ENCODE peak calls at places on chromosomes 1 and 21, in nine cellular contexts. E, D, L, V, S, U, G, T and J are unnamed samples.

GRCh38 chr1:30416221-30416820 is 307.1 kb downstream of the MATN1 start:
- DNase-seq in E (no peak), D (no peak), L (no peak), V (no peak), S (no peak), U (peak), G (no peak), T (no peak), J (peak)

GRCh38 chr1:226545806-226546596 is 2.6 kb upstream of the STUM start:
- DNase-seq in E (no peak), D (no peak), L (no peak), V (no peak), S (peak), U (no peak), G (no peak), T (no peak), J (no peak)

GRCh38 chr1:234040446-234041317 is 136.2 kb downstream of the SLC35F3 start:
- DNase-seq in E (no peak), D (no peak), L (no peak), V (no peak), S (no peak), U (no peak), G (no peak), T (no peak), J (no peak)

GRCh38 chr1:33294071-33295010 is 26.6 kb downstream of the A3GALT2 start:
- DNase-seq in E (no peak), D (no peak), L (peak), V (no peak), S (no peak), U (no peak), G (no peak), T (no peak), J (no peak)

GRCh38 chr1:25689686-25690381 is 73.2 kb downstream of the MAN1C1 start:
- DNase-seq in E (no peak), D (no peak), L (no peak), V (no peak), S (no peak), U (no peak), G (no peak), T (no peak), J (no peak)

GRCh38 chr1:115907092-115907491 is 66.2 kb upstream of the NHLH2 start:
- DNase-seq in E (no peak), D (no peak), L (no peak), V (no peak), S (no peak), U (no peak), G (no peak), T (no peak), J (no peak)

GRCh38 chr1:197911172-197911856 is 5.9 kb upstream of the LHX9 start:
- DNase-seq in E (no peak), D (no peak), L (no peak), V (no peak), S (no peak), U (no peak), G (no peak), T (no peak), J (no peak)

GRCh38 chr1:203592156-203592555 is 34.5 kb upstream of the ATP2B4 start:
- DNase-seq in E (no peak), D (no peak), L (no peak), V (no peak), S (no peak), U (no peak), G (no peak), T (no peak), J (no peak)

GRCh38 chr1:76084029-76084627 is 9.6 kb downstream of the ST6GALNAC3 start:
- DNase-seq in E (no peak), D (no peak), L (no peak), V (no peak), S (no peak), U (no peak), G (no peak), T (no peak), J (no peak)

GRCh38 chr1:218262259-218262658 is 22.8 kb upstream of the RRP15 start:
- DNase-seq in E (no peak), D (no peak), L (no peak), V (no peak), S (no peak), U (no peak), G (no peak), T (no peak), J (no peak)

GRCh38 chr1:228802386-228803221 is 67.3 kb downstream of the RHOU start:
- DNase-seq in E (no peak), D (no peak), L (no peak), V (no peak), S (no peak), U (no peak), G (no peak), T (no peak), J (peak)

GRCh38 chr1:31366796-31367195 is 6.1 kb downstream of the FABP3 start:
- DNase-seq in E (no peak), D (no peak), L (no peak), V (no peak), S (no peak), U (no peak), G (no peak), T (no peak), J (no peak)

GRCh38 chr1:52636701-52637695 is 4.0 kb downstream of the SHISAL2A start:
- DNase-seq in E (no peak), D (no peak), L (peak), V (peak), S (peak), U (no peak), G (no peak), T (peak), J (peak)

GRCh38 chr1:113123737-113124136 is 50.7 kb downstream of the LRIG2 start:
- DNase-seq in E (no peak), D (no peak), L (no peak), V (no peak), S (no peak), U (no peak), G (no peak), T (no peak), J (no peak)

GRCh38 chr1:114108741-114109255 is 44.9 kb downstream of the SYT6 start:
- DNase-seq in E (no peak), D (no peak), L (no peak), V (peak), S (no peak), U (no peak), G (no peak), T (peak), J (no peak)

GRCh38 chr1:156233421-156234127 is 8.4 kb upstream of the BGLAP start:
- DNase-seq in E (no peak), D (no peak), L (no peak), V (no peak), S (no peak), U (no peak), G (no peak), T (no peak), J (no peak)

GRCh38 chr1:233304489-233305102 is 9.1 kb upstream of the PCNX2 start:
- DNase-seq in E (peak), D (no peak), L (no peak), V (no peak), S (no peak), U (no peak), G (no peak), T (no peak), J (no peak)

GRCh38 chr1:159924025-159924790 is 1.1 kb downstream of the TAGLN2 start:
- DNase-seq in E (peak), D (peak), L (peak), V (peak), S (peak), U (peak), G (peak), T (peak), J (no peak)

GRCh38 chr1:11753555-11754208 is 8.3 kb upstream of the C1orf167 start:
- DNase-seq in E (no peak), D (no peak), L (no peak), V (no peak), S (no peak), U (no peak), G (no peak), T (no peak), J (no peak)

GRCh38 chr1:80054129-80054528 is 1047.6 kb upstream of the ADGRL4 start:
- DNase-seq in E (peak), D (no peak), L (no peak), V (no peak), S (no peak), U (no peak), G (no peak), T (no peak), J (no peak)

GRCh38 chr1:50693829-50694228 is 266.2 kb downstream of the FAF1 start:
- DNase-seq in E (no peak), D (no peak), L (no peak), V (no peak), S (no peak), U (no peak), G (no peak), T (no peak), J (no peak)

GRCh38 chr1:229943988-229944743 is 122.9 kb upstream of the GALNT2 start:
- DNase-seq in E (no peak), D (no peak), L (no peak), V (no peak), S (no peak), U (no peak), G (no peak), T (no peak), J (no peak)

GRCh38 chr1:8032351-8032750 is 6.2 kb upstream of the ERRFI1 start:
- DNase-seq in E (no peak), D (no peak), L (no peak), V (no peak), S (no peak), U (no peak), G (no peak), T (no peak), J (no peak)

GRCh38 chr1:42962641-42963377 is 4.1 kb upstream of the SLC2A1 start:
- DNase-seq in E (peak), D (no peak), L (no peak), V (no peak), S (no peak), U (peak), G (peak), T (no peak), J (no peak)

GRCh38 chr1:235022341-235023196 is 106.1 kb downstream of the TOMM20 start:
- DNase-seq in E (no peak), D (no peak), L (peak), V (no peak), S (no peak), U (no peak), G (no peak), T (no peak), J (no peak)

GRCh38 chr1:69737527-69738176 is 169.9 kb downstream of the LRRC7 start:
- DNase-seq in E (peak), D (peak), L (no peak), V (no peak), S (no peak), U (no peak), G (no peak), T (no peak), J (no peak)

GRCh38 chr1:234899041-234899787 is 229.4 kb downstream of the TOMM20 start:
- DNase-seq in E (peak), D (no peak), L (no peak), V (no peak), S (no peak), U (peak), G (no peak), T (no peak), J (no peak)

GRCh38 chr1:207962716-207963428 is 51.9 kb upstream of the CD34 start:
- DNase-seq in E (no peak), D (peak), L (peak), V (peak), S (peak), U (peak), G (no peak), T (peak), J (peak)

GRCh38 chr1:90344963-90345730 is 350.2 kb downstream of the ZNF326 start:
- DNase-seq in E (no peak), D (no peak), L (no peak), V (no peak), S (no peak), U (no peak), G (no peak), T (no peak), J (no peak)

GRCh38 chr1:204323887-204324286 is 35.8 kb downstream of the PLEKHA6 start:
- DNase-seq in E (no peak), D (no peak), L (no peak), V (no peak), S (no peak), U (no peak), G (no peak), T (no peak), J (no peak)

GRCh38 chr1:5989731-5990271 is 2.4 kb downstream of the NPHP4 start:
- DNase-seq in E (no peak), D (no peak), L (peak), V (no peak), S (no peak), U (no peak), G (no peak), T (no peak), J (no peak)

GRCh38 chr1:180343931-180344406 is 113.9 kb downstream of the LHX4 start:
- DNase-seq in E (no peak), D (no peak), L (no peak), V (no peak), S (peak), U (peak), G (no peak), T (no peak), J (no peak)

GRCh38 chr1:189619682-189620332 is 857.9 kb downstream of the BRINP3 start:
- DNase-seq in E (no peak), D (no peak), L (no peak), V (no peak), S (no peak), U (no peak), G (no peak), T (no peak), J (no peak)

GRCh38 chr1:39214998-39215873 is 10.7 kb downstream of the MACF1 start:
- DNase-seq in E (peak), D (no peak), L (peak), V (no peak), S (peak), U (no peak), G (no peak), T (peak), J (no peak)

GRCh38 chr1:28172690-28173150 is 3.8 kb downstream of the PTAFR start:
- DNase-seq in E (no peak), D (no peak), L (peak), V (no peak), S (peak), U (peak), G (no peak), T (peak), J (no peak)

GRCh38 chr1:15948600-15949452 is 27.1 kb downstream of the ZBTB17 start:
- DNase-seq in E (peak), D (no peak), L (no peak), V (no peak), S (peak), U (peak), G (no peak), T (no peak), J (no peak)

GRCh38 chr1:65429806-65430205 is 9.3 kb downstream of the LEPR start:
- DNase-seq in E (no peak), D (no peak), L (no peak), V (no peak), S (no peak), U (no peak), G (no peak), T (no peak), J (no peak)
- TF ChIP-seq POLR2AphosphoS5 in E (no peak), D (peak), L (no peak), V (no peak), S (no peak), U (no peak), G (no peak), T (no peak), J (peak)

GRCh38 chr1:171485375-171486047 is at the start of gene PRRC2C:
- DNase-seq in E (peak), D (peak), L (peak), V (peak), S (peak), U (peak), G (peak), T (peak), J (peak)

GRCh38 chr1:171484760-171485374 is 463 bp upstream of the PRRC2C start:
- DNase-seq in E (no peak), D (no peak), L (no peak), V (no peak), S (no peak), U (no peak), G (no peak), T (no peak), J (no peak)

GRCh38 chr1:171488190-171488929 is 3.0 kb downstream of the PRRC2C start:
- DNase-seq in E (no peak), D (peak), L (no peak), V (no peak), S (no peak), U (no peak), G (no peak), T (no peak), J (no peak)

GRCh38 chr1:171487038-171487437 is 1.7 kb downstream of the PRRC2C start:
- DNase-seq in E (no peak), D (no peak), L (no peak), V (no peak), S (no peak), U (no peak), G (no peak), T (no peak), J (no peak)

GRCh38 chr1:171486048-171486519 is 754 bp downstream of the PRRC2C start:
- DNase-seq in E (no peak), D (peak), L (no peak), V (no peak), S (peak), U (peak), G (no peak), T (peak), J (no peak)
- TF ChIP-seq POLR2AphosphoS5 in E (no peak), D (no peak), L (no peak), V (no peak), S (no peak), U (no peak), G (no peak), T (no peak), J (no peak)

GRCh38 chr21:41396452-41397107 is 29.5 kb upstream of the MX1 start:
- DNase-seq in E (no peak), D (peak), L (peak), V (no peak), S (peak), U (peak), G (no peak), T (no peak), J (peak)
- TF ChIP-seq POLR2AphosphoS5 in E (no peak), D (peak), L (no peak), V (no peak), S (no peak), U (no peak), G (no peak), T (no peak), J (peak)

DNA sequence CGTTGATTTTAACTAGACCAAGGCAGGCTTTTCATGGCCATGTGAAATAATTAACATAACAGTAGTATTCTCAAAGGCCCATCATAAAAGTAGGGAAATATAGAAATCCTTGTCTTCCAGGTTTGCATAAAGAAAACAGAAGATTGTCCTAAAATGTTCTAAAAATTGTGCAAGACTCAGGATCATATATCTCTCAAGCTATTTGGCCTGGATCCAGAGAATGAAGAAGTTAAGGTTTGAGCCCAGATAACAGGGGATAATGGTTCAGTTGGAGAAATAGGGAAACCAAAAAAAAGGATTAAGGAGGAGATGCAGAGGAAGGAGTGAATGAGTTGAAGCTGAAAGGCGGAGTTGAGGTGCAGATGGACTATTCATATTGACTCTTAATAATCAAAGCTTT is 555.5 kb upstream of the NR5A2 start:
- DNase-seq in E (no peak), D (no peak), L (no peak), V (no peak), S (no peak), U (no peak), G (no peak), T (no peak), J (no peak)
- TF ChIP-seq POLR2AphosphoS5 in E (no peak), D (no peak), L (no peak), V (no peak), S (no peak), U (no peak), G (no peak), T (no peak), J (no peak)